ENCODE peak calls at places on chromosomes 7 and 10, in ten cellular contexts. V is body of pancreas; M is NCI-H146; S is left kidney; J is cerebellar cortex; Z is colonic mucosa; T is CD8-positive, alpha-beta T cell; E is neural progenitor cell; D is GDM1; X is T-helper 1 cell. W is an unnamed sample.

GRCh38 chr7:80181411-80181810 is 46.8 kb downstream of the GNAI1 start:
- DNase-seq in V (no peak), M (no peak), S (no peak), J (no peak), Z (no peak), T (no peak), E (no peak), D (no peak), X (no peak), W (no peak)

GRCh38 chr10:130766716-130767115 is 544.8 kb downstream of the TCERG1L start:
- DNase-seq in V (no peak), M (no peak), S (peak), J (no peak), Z (no peak), T (no peak), E (no peak), D (no peak), X (no peak), W (no peak)

GRCh38 chr10:60627778-60628773 is 150.2 kb upstream of the CDK1 start:
- DNase-seq in V (no peak), M (no peak), S (no peak), J (no peak), Z (no peak), T (no peak), E (no peak), D (no peak), X (no peak), W (no peak)

GRCh38 chr10:103736763-103737162 is 118.6 kb downstream of the SH3PXD2A start:
- DNase-seq in V (no peak), M (peak), S (peak), J (peak), Z (no peak), T (no peak), E (peak), D (no peak), X (no peak), W (no peak)

GRCh38 chr10:87850742-87851205 is 12.6 kb downstream of the KLLN start:
- DNase-seq in V (peak), M (peak), S (peak), J (peak), Z (peak), T (peak), E (peak), D (peak), X (peak), W (peak)

GRCh38 chr7:51011710-51012350 is 229.1 kb upstream of the GRB10 start:
- DNase-seq in V (no peak), M (no peak), S (no peak), J (no peak), Z (no peak), T (no peak), E (no peak), D (no peak), X (no peak), W (no peak)

GRCh38 chr7:19491821-19492452 is 216.9 kb downstream of the POLR1F start:
- DNase-seq in V (no peak), M (peak), S (peak), J (no peak), Z (no peak), T (no peak), E (peak), D (peak), X (no peak), W (no peak)

GRCh38 chr10:126969310-126969709 is 64.1 kb downstream of the DOCK1 start:
- DNase-seq in V (no peak), M (peak), S (peak), J (peak), Z (peak), T (peak), E (peak), D (no peak), X (no peak), W (no peak)

GRCh38 chr7:158824028-158824427 is 5.3 kb downstream of the ESYT2 start:
- DNase-seq in V (no peak), M (no peak), S (no peak), J (no peak), Z (no peak), T (peak), E (no peak), D (peak), X (peak), W (no peak)

GRCh38 chr10:97861351-97861750 is 11.7 kb downstream of the GOLGA7B start:
- DNase-seq in V (peak), M (no peak), S (no peak), J (no peak), Z (no peak), T (no peak), E (no peak), D (no peak), X (no peak), W (no peak)

GRCh38 chr10:110833234-110833940 is 38.3 kb upstream of the PDCD4 start:
- DNase-seq in V (peak), M (no peak), S (peak), J (no peak), Z (no peak), T (no peak), E (no peak), D (no peak), X (no peak), W (no peak)

GRCh38 chr7:74355091-74355490 is 65.9 kb downstream of the CLIP2 start:
- DNase-seq in V (peak), M (no peak), S (no peak), J (no peak), Z (peak), T (no peak), E (no peak), D (no peak), X (no peak), W (no peak)

GRCh38 chr10:114881462-114881861 is 56.5 kb upstream of the TRUB1 start:
- DNase-seq in V (no peak), M (no peak), S (peak), J (no peak), Z (no peak), T (no peak), E (peak), D (no peak), X (no peak), W (no peak)

GRCh38 chr10:57579926-57580325 is 687.8 kb downstream of the IPMK start:
- DNase-seq in V (no peak), M (no peak), S (peak), J (peak), Z (no peak), T (no peak), E (peak), D (no peak), X (no peak), W (no peak)

GRCh38 chr7:101166909-101167644 is 1.7 kb upstream of the VGF start:
- DNase-seq in V (no peak), M (peak), S (peak), J (no peak), Z (no peak), T (no peak), E (peak), D (no peak), X (no peak), W (no peak)

GRCh38 chr7:50281680-50282445 is 22.7 kb upstream of the IKZF1 start:
- DNase-seq in V (no peak), M (no peak), S (no peak), J (no peak), Z (no peak), T (no peak), E (no peak), D (no peak), X (no peak), W (no peak)

GRCh38 chr7:51356849-51357516 is 40.4 kb upstream of the COBL start:
- DNase-seq in V (peak), M (peak), S (peak), J (no peak), Z (no peak), T (no peak), E (no peak), D (no peak), X (no peak), W (no peak)

GRCh38 chr7:114047889-114048288 is 129.1 kb upstream of the PPP1R3A start:
- DNase-seq in V (no peak), M (no peak), S (no peak), J (no peak), Z (no peak), T (no peak), E (no peak), D (no peak), X (no peak), W (no peak)

GRCh38 chr7:13109201-13109600 is 421.8 kb downstream of the ARL4A start:
- DNase-seq in V (no peak), M (no peak), S (no peak), J (no peak), Z (no peak), T (no peak), E (no peak), D (no peak), X (no peak), W (no peak)

GRCh38 chr7:112129655-112130323 is 76.4 kb downstream of the DOCK4 start:
- DNase-seq in V (peak), M (peak), S (peak), J (peak), Z (no peak), T (no peak), E (no peak), D (no peak), X (no peak), W (no peak)

GRCh38 chr10:12720217-12720981 is 281.1 kb downstream of the CCDC3 start:
- DNase-seq in V (peak), M (peak), S (peak), J (no peak), Z (peak), T (no peak), E (no peak), D (no peak), X (no peak), W (peak)

GRCh38 chr10:86113044-86113443 is 253.6 kb downstream of the GRID1 start:
- DNase-seq in V (no peak), M (no peak), S (no peak), J (no peak), Z (no peak), T (no peak), E (no peak), D (no peak), X (no peak), W (no peak)

GRCh38 chr10:119167041-119167440 is 1.5 kb upstream of the SFXN4 start:
- DNase-seq in V (no peak), M (no peak), S (no peak), J (no peak), Z (no peak), T (no peak), E (no peak), D (no peak), X (no peak), W (no peak)

GRCh38 chr7:98396768-98397167 is 4.1 kb downstream of the BAIAP2L1 start:
- DNase-seq in V (no peak), M (no peak), S (no peak), J (no peak), Z (no peak), T (no peak), E (no peak), D (no peak), X (no peak), W (no peak)